ENCODE peak calls at places on chromosomes 1 and 21, in four cellular contexts. K is neuronal stem cell, N is adipocyte, U is neural progenitor cell. S is an unnamed sample.

GRCh38 chr1:83849191-83850061 is 149.5 kb downstream of the TTLL7 start:
- DNase-seq in K (no peak), N (no peak), U (no peak), S (no peak)

GRCh38 chr1:18344755-18345154 is 136.0 kb upstream of the KLHDC7A start:
- DNase-seq in K (no peak), N (no peak), U (peak), S (no peak)

GRCh38 chr1:112083487-112083886 is 94.0 kb upstream of the KCND3 start:
- DNase-seq in K (peak), N (peak), U (peak), S (peak)

GRCh38 chr1:167670563-167670962 is 40.5 kb downstream of the RCSD1 start:
- DNase-seq in K (no peak), N (no peak), U (no peak), S (no peak)

GRCh38 chr1:151510957-151511635 is at the start of gene CGN:
- DNase-seq in K (peak), N (peak), U (peak), S (peak)

GRCh38 chr1:222385973-222386372 is 161.9 kb downstream of the HHIPL2 start:
- DNase-seq in K (no peak), N (no peak), U (no peak), S (no peak)

GRCh38 chr1:162873671-162874666 is 13.0 kb upstream of the CCDC190 start:
- DNase-seq in K (no peak), N (peak), U (no peak), S (no peak)

GRCh38 chr1:36625253-36625958 is 142.7 kb upstream of the CSF3R start:
- DNase-seq in K (no peak), N (no peak), U (no peak), S (no peak)

GRCh38 chr1:113756461-113756860 is 2.8 kb downstream of the PHTF1 start:
- DNase-seq in K (no peak), N (no peak), U (no peak), S (no peak)

GRCh38 chr1:32094721-32095521 is 12.9 kb upstream of the KPNA6 start:
- DNase-seq in K (no peak), N (no peak), U (no peak), S (no peak)

GRCh38 chr1:98049370-98050115 is 128.7 kb upstream of the DPYD start:
- DNase-seq in K (no peak), N (peak), U (peak), S (no peak)

GRCh38 chr1:47440052-47440848 is 2.4 kb downstream of the FOXD2 start:
- DNase-seq in K (no peak), N (no peak), U (no peak), S (no peak)

GRCh38 chr1:13948851-13949490 is 249.0 kb downstream of the PRDM2 start:
- DNase-seq in K (no peak), N (no peak), U (no peak), S (no peak)

GRCh38 chr1:47483651-47484050 is 45.8 kb downstream of the FOXD2 start:
- DNase-seq in K (no peak), N (no peak), U (no peak), S (no peak)

GRCh38 chr1:86207323-86207722 is 50.8 kb upstream of the COL24A1 start:
- DNase-seq in K (no peak), N (peak), U (peak), S (no peak)

GRCh38 chr1:26754086-26754874 is 33.5 kb upstream of the PIGV start:
- DNase-seq in K (no peak), N (no peak), U (no peak), S (no peak)

GRCh38 chr1:110673805-110674336 is 869 bp downstream of the KCNA3 start:
- DNase-seq in K (no peak), N (no peak), U (no peak), S (no peak)

GRCh38 chr1:193633991-193634390 is 447.6 kb upstream of the B3GALT2 start:
- DNase-seq in K (no peak), N (no peak), U (no peak), S (no peak)

GRCh38 chr1:109530457-109531204 is 9.0 kb upstream of the GPR61 start:
- DNase-seq in K (no peak), N (no peak), U (peak), S (no peak)

GRCh38 chr1:52558941-52559340 is 6.0 kb upstream of the TUT4 start:
- DNase-seq in K (no peak), N (no peak), U (no peak), S (no peak)

GRCh38 chr1:108121361-108122143 is 78.6 kb downstream of the SLC25A24 start:
- DNase-seq in K (no peak), N (no peak), U (peak), S (no peak)

GRCh38 chr1:53617382-53618217 is 121.4 kb downstream of the GLIS1 start:
- DNase-seq in K (no peak), N (peak), U (no peak), S (no peak)

GRCh38 chr1:11285883-11286734 is 13.1 kb downstream of the UBIAD1 start:
- DNase-seq in K (no peak), N (peak), U (peak), S (no peak)

GRCh38 chr1:100188617-100189016 is 10.6 kb upstream of the LRRC39 start:
- DNase-seq in K (no peak), N (peak), U (no peak), S (no peak)

GRCh38 chr1:10941891-10942541 is 70.4 kb upstream of the TARDBP start:
- DNase-seq in K (peak), N (peak), U (peak), S (no peak)

GRCh38 chr21:35563885-35564451 is 496.4 kb downstream of the SETD4 start:
- DNase-seq in K (no peak), N (peak), U (no peak), S (no peak)

GRCh38 chr1:223748405-223748772 is 36.0 kb downstream of the CAPN2 start:
- DNase-seq in K (no peak), N (peak), U (no peak), S (no peak)

GRCh38 chr1:118304722-118305344 is 119.8 kb upstream of the SPAG17 start:
- DNase-seq in K (peak), N (no peak), U (peak), S (no peak)

GRCh38 chr1:109312978-109313775 is 6.4 kb upstream of the MYBPHL start:
- DNase-seq in K (no peak), N (peak), U (no peak), S (no peak)

GRCh38 chr1:69993787-69994186 is 211.6 kb downstream of the LRRC40 start:
- DNase-seq in K (no peak), N (no peak), U (no peak), S (no peak)

GRCh38 chr1:155130272-155131006 is 2.8 kb downstream of the EFNA1 start:
- DNase-seq in K (no peak), N (no peak), U (no peak), S (no peak)

GRCh38 chr1:156160000-156160743 is 6.8 kb downstream of the SEMA4A start:
- DNase-seq in K (no peak), N (no peak), U (no peak), S (no peak)

GRCh38 chr1:1165900-1166421 is 7.7 kb upstream of the TTLL10 start:
- DNase-seq in K (no peak), N (no peak), U (no peak), S (no peak)

GRCh38 chr1:30312226-30312625 is 411.2 kb downstream of the MATN1 start:
- DNase-seq in K (no peak), N (no peak), U (no peak), S (no peak)

GRCh38 chr1:42364542-42364941 is 16.1 kb upstream of the RIMKLA start:
- DNase-seq in K (no peak), N (no peak), U (no peak), S (no peak)

GRCh38 chr1:42369471-42369870 is 11.1 kb upstream of the RIMKLA start:
- DNase-seq in K (no peak), N (no peak), U (no peak), S (no peak)

GRCh38 chr1:42368096-42368795 is 12.3 kb upstream of the RIMKLA start:
- DNase-seq in K (no peak), N (no peak), U (no peak), S (no peak)

GRCh38 chr1:42359466-42359865 is 21.1 kb upstream of the RIMKLA start:
- DNase-seq in K (no peak), N (no peak), U (no peak), S (no peak)

DNA sequence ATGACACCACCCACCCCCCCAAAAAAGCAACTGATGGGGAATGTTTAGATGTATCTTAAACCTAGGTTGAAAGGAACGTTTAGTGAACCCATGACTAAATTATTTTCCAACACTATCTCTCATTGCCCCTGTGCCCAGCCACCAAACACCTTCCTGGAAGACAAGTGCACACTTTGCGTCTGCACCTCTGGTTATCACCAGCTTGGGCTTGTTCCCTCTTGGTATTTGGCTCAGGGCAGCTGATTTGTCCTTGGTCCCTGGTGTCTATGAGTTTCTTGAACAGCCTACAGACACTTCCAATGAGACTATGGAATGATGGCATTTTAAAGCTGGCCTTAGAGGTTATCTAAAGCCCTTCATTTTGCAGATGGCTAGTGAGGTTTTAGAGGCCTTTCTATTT is 15.5 kb upstream of the RIMKLA start:
- DNase-seq in K (no peak), N (no peak), U (no peak), S (no peak)
- H3K9ac ChIP-seq in K (no peak), N (no peak), U (no peak), S (no peak)

DNA sequence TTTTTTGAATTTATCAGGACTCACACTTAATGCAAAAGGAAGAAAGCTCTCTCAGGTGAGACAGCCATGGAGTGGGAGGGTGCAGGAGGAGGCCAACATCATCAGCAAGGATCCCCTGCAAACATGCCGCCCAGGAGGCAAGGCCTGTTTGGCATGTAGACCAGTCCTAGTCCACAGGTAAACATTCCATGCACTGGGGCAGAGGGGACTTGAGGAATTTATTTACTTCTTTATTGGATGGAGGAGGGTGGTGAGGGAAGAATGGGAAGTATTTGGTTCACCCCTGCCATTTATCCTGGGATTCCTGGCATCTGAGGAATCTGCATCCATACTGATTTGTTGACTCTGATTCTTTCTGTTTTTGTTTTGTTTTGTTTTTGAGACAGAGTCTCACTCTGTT is 1.5 kb upstream of the UQCRHL start:
- DNase-seq in K (no peak), N (no peak), U (peak), S (no peak)
- H3K4me3 ChIP-seq in K (no peak), N (no peak), U (no peak), S (no peak)

GRCh38 chr1:153612111-153612754 is 704 bp downstream of the S100A16 start:
- DNase-seq in K (no peak), N (peak), U (no peak), S (no peak)
- H3K9ac ChIP-seq in K (peak), N (peak), U (no peak), S (peak)

DNA sequence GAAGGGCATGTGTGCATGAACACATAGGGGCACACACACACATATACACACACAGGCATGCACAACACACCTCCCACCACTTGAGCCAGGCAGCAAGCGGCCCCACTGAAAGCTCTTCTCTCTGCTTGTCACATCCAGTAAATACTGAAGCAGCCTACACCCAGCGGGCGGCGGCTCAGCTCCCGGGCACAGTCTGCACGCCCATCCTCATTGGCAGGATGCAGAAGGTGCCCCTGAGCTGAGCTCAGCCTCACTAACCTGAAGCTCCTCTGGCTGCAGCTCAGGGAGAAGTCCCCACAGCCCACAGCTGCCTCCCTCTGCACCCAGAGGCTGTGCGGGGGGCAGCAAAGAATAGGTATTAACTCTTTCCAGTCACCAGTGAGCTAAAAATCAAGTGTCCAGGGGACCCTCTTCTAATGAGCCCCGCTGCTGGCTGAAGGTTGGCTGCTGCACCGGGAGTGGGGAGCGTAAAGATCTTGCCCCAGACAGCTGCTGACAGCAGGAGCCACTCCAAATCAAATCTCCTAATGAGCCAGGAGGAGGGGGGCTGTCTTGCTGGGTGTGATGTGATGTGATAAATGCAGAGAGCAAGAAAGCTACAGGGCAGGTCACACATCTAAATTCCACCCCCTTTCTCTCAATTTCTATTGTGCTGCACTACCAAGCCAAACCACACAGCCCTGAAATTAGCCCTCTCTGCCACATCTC is 12.5 kb downstream of the RGS8 start:
- DNase-seq in K (no peak), N (no peak), U (peak), S (no peak)
- H3K4me3 ChIP-seq in K (no peak), N (no peak), U (no peak), S (no peak)